ENCODE peak calls at places on chromosomes 1 and 21, in seven cellular contexts. H, L, F, R, V, M and Z are unnamed samples. For H3K4me1, the result is how much of the 10 kb centered on the place peaks cover.

GRCh38 chr1:97137862-97138514 is 416.4 kb downstream of the PTBP2 start:
- DNase-seq in V (peak), H (peak), L (peak), F (peak), M (peak), R (no peak), Z (peak)

GRCh38 chr1:79501153-79501552 is 494.6 kb upstream of the ADGRL4 start:
- DNase-seq in H (no peak), F (no peak), R (no peak), L (no peak), M (no peak), V (peak), Z (no peak)

GRCh38 chr1:176717052-176717754 is 254.2 kb downstream of the PAPPA2 start:
- DNase-seq in R (no peak), H (no peak), L (peak), F (no peak), M (no peak), V (peak), Z (no peak)

GRCh38 chr1:224211262-224211962 is 28.4 kb downstream of the DEGS1 start:
- DNase-seq in R (no peak), V (peak), L (no peak), F (no peak), H (no peak), M (peak), Z (peak)

GRCh38 chr1:18941221-18942141 is 15.0 kb downstream of the IFFO2 start:
- DNase-seq in L (peak), H (peak), F (peak), R (no peak), V (no peak), M (peak), Z (no peak)

GRCh38 chr1:116122955-116123757 is 12.0 kb downstream of the MAB21L3 start:
- DNase-seq in F (no peak), H (no peak), M (peak), R (no peak), L (no peak), V (peak), Z (peak)

GRCh38 chr1:108643492-108644333 is 17.2 kb downstream of the HENMT1 start:
- DNase-seq in V (peak), F (no peak), M (peak), H (peak), L (peak), R (no peak), Z (peak)

GRCh38 chr1:202283379-202283844 is 58.3 kb downstream of the UBE2T start:
- DNase-seq in V (peak), R (no peak), L (no peak), F (no peak), H (no peak), M (peak), Z (peak)

GRCh38 chr1:7680791-7681165 is 90.3 kb upstream of the VAMP3 start:
- DNase-seq in R (peak), H (no peak), M (no peak), F (peak), L (no peak), V (no peak), Z (no peak)

GRCh38 chr1:50700226-50701020 is 259.6 kb downstream of the FAF1 start:
- DNase-seq in V (no peak), F (peak), L (peak), R (peak), M (no peak), H (peak), Z (no peak)

GRCh38 chr1:50699795-50700194 is 260.3 kb downstream of the FAF1 start:
- DNase-seq in M (no peak), H (no peak), L (no peak), V (no peak), R (no peak), F (no peak), Z (no peak)

GRCh38 chr1:50703240-50703639 is 256.8 kb downstream of the FAF1 start:
- DNase-seq in R (no peak), F (no peak), H (no peak), L (no peak), M (no peak), V (no peak), Z (no peak)

GRCh38 chr1:50702395-50702794 is 257.7 kb downstream of the FAF1 start:
- DNase-seq in L (no peak), V (no peak), R (no peak), F (no peak), H (no peak), M (no peak), Z (no peak)

DNA sequence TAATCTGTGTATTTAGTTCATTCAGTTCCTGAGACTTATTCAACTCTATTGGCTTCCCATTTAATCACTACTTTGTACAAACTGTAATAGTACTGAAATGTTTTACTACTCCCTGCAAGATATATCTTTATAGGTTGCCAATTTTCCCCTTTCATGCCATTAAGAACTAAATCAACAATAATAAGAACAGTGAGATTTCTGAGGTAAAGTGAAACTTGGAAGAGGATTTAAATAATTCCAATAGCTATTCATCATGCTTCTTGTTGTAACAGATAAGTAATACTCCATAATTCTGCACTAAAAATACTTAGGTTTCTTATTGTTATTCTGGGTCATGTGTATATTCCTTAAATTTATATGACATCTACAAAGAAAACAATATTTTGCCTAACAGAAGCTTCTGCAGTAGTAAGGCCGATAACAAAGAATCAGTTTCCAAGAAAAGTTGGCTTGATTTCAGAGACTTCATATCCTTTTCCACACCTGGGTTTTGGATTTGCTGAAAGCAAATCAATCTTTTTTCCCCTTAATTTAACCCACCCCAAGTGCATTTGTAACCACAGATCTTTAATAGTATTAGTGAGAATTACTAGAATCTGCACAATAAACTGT is 258.3 kb downstream of the FAF1 start:
- DNase-seq in V (no peak), F (no peak), H (no peak), L (no peak), R (no peak), M (no peak), Z (no peak)
- H3K4me1 ChIP-seq in V (under half), F (under half), H (under half), L (under half), R (under half), M (under half), Z (under half)

GRCh38 chr1:156244126-156244525 is 2.1 kb downstream of the BGLAP start:
- DNase-seq in L (no peak), H (no peak), R (no peak), M (no peak), F (no peak), V (no peak), Z (no peak)
- H3K18ac ChIP-seq in L (no peak), H (peak), R (no peak), M (no peak), F (no peak), V (no peak), Z (no peak)

GRCh38 chr1:24069817-24070216 is 42.1 kb downstream of the MYOM3 start:
- DNase-seq in L (no peak), V (no peak), F (no peak), R (no peak), H (no peak), M (no peak), Z (no peak)

GRCh38 chr1:24062221-24062620 is 49.7 kb downstream of the MYOM3 start:
- DNase-seq in L (no peak), F (no peak), V (no peak), M (no peak), H (no peak), R (no peak), Z (no peak)

GRCh38 chr1:24060482-24060881 is 51.5 kb downstream of the MYOM3 start:
- DNase-seq in R (no peak), V (no peak), F (no peak), M (no peak), H (no peak), L (no peak), Z (no peak)

GRCh38 chr1:24067978-24068377 is 44.0 kb downstream of the MYOM3 start:
- DNase-seq in V (no peak), H (no peak), M (no peak), L (no peak), R (no peak), F (no peak), Z (no peak)

DNA sequence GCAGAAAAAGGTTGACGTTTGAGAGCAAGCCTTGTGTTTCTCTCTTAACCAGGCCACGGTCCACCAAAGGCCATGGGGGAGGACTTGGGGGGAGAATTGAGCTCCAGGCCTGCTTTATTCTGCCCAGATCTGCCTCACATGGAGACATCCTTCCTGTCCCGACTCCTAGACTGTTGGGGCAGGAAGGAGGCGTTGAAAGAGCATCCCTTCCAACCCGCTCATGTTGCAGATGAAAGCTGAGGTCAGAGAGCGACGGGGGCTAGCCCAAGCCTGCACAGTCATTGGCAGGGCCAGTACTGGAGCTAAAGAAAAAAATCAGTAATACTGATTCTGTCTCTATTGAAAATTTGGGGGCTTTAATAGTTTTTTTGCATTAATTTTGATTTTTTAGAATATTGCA is 46.6 kb downstream of the MYOM3 start:
- DNase-seq in V (no peak), R (no peak), L (no peak), M (no peak), F (no peak), H (no peak), Z (no peak)
- H3K4me1 ChIP-seq in V (under half), R (under half), L (under half), M (under half), F (under half), H (under half), Z (under half)

DNA sequence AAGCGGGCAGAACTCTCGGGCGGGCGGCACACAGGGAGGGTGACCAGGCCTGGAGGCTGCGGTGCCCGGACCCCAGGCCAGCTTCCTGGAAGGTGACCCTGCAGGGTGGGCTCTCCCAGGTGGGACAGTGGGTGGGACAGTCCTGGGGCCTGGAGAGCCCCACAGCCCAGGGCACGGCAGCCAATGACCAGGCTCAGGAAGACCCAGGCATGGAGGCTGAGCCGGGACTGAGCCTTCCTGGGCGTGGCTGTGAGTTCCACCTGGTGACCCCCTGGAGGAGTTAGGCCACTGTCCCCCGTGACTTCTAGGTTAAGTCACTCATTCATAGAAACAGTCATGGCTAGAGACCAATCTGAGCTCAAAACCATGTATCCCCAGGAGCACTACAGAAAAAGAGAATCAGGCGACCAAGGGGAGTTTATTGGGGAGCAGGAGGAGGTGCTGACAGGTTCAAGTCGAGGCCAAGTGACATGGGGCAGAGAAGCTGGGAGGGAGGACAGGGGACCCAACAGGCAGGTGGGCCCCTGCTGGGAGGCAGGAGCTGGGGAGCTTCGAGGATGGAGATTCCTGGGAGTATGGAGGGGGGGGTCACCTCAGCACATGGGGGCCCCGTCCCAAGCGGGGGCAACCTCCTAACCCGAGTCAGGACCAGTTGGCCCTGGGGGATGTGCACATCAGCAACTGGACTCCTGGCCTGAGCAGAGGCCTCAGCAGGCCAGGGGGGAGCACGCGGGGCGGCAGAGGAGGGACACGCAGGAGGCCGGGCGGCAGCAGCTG is 1.2 kb downstream of the KRTAP10-5 start:
- DNase-seq in M (no peak), L (no peak), H (no peak), V (no peak), R (peak), F (peak), Z (no peak)
- H3K18ac ChIP-seq in M (no peak), L (no peak), H (peak), V (no peak), R (no peak), F (no peak), Z (no peak)

GRCh38 chr21:34988139-34988538 is 61.0 kb downstream of the RUNX1 start:
- DNase-seq in F (no peak), L (no peak), R (no peak), M (no peak), V (no peak), H (no peak), Z (no peak)
- H3K4me1 ChIP-seq in F (under half), L (under half), R (under half), M (under half), V (under half), H (under half), Z (under half)

GRCh38 chr1:210364479-210364878 is 35.8 kb downstream of the HHAT start:
- DNase-seq in H (no peak), F (peak), M (no peak), R (no peak), V (no peak), L (no peak), Z (no peak)

GRCh38 chr1:210369425-210369824 is 40.7 kb downstream of the HHAT start:
- DNase-seq in F (peak), V (no peak), H (no peak), L (peak), R (no peak), M (no peak), Z (no peak)

GRCh38 chr1:210366767-210367166 is 38.1 kb downstream of the HHAT start:
- DNase-seq in V (peak), F (peak), R (no peak), M (no peak), H (no peak), L (peak), Z (no peak)

GRCh38 chr1:210371916-210372315 is 43.2 kb downstream of the HHAT start:
- DNase-seq in M (no peak), F (no peak), R (peak), V (no peak), H (no peak), L (peak), Z (no peak)

DNA sequence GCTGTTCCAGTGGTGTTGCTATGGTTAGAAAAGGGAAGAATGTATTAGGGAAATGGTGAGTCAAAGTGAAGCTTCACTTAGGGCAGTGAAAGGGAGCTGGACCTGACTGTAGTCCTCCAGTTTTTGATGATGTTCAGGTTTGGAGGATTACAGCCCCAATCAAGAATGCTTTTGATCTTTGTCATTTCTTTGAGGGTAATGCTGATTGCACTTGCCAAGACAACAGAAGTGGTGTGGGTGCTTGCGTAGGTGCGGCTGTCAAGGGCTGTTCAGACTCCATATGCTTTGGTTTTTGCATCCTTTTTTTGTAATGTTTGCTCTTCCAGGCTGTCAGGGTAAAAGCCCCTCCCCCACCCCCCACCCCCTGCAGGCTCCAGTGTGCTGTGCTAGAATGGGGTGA is 38.9 kb downstream of the HHAT start:
- DNase-seq in L (no peak), R (no peak), F (peak), H (no peak), V (no peak), M (no peak), Z (no peak)
- H3K18ac ChIP-seq in L (no peak), R (no peak), F (no peak), H (no peak), V (peak), M (no peak), Z (no peak)